ENCODE peak calls at places on chromosomes 13 and 19, in nine cellular contexts. One of them, this sample, is unnamed.

GRCh38 chr19:13463296-13463695 is 43.0 kb downstream of the CACNA1A start:
- DNase-seq in dorsolateral prefrontal cortex: no peak
- DNase-seq in GM23338: peak; percentile 76
- DNase-seq in astrocyte of the spinal cord: peak; percentile 3
- DNase-seq in foreskin keratinocyte: no peak
- DNase-seq in omental fat pad: no peak
- DNase-seq in esophagus squamous epithelium: no peak
- DNase-seq in RWPE1: peak; percentile 58
- DNase-seq in colonic mucosa: no peak
- DNase-seq in this sample: peak; percentile 9

GRCh38 chr13:50707533-50708096 is 135.9 kb downstream of the DLEU7 start:
- DNase-seq in colonic mucosa: no peak
- DNase-seq in esophagus squamous epithelium: no peak
- DNase-seq in astrocyte of the spinal cord: no peak
- DNase-seq in omental fat pad: no peak
- DNase-seq in dorsolateral prefrontal cortex: no peak
- DNase-seq in foreskin keratinocyte: no peak
- DNase-seq in RWPE1: no peak
- DNase-seq in GM23338: no peak
- DNase-seq in this sample: no peak

GRCh38 chr13:29835280-29836061 is 14.9 kb downstream of the UBL3 start:
- DNase-seq in omental fat pad: no peak
- DNase-seq in foreskin keratinocyte: no peak
- DNase-seq in GM23338: peak; percentile 57
- DNase-seq in esophagus squamous epithelium: no peak
- DNase-seq in dorsolateral prefrontal cortex: no peak
- DNase-seq in colonic mucosa: no peak
- DNase-seq in RWPE1: no peak
- DNase-seq in astrocyte of the spinal cord: no peak
- DNase-seq in this sample: no peak

GRCh38 chr13:28031220-28031903 is 42.9 kb upstream of the URAD start:
- DNase-seq in RWPE1: no peak
- DNase-seq in astrocyte of the spinal cord: no peak
- DNase-seq in foreskin keratinocyte: no peak
- DNase-seq in GM23338: no peak
- DNase-seq in colonic mucosa: no peak
- DNase-seq in esophagus squamous epithelium: no peak
- DNase-seq in dorsolateral prefrontal cortex: peak; percentile 48
- DNase-seq in omental fat pad: no peak
- DNase-seq in this sample: no peak

GRCh38 chr13:64993514-64994164 is 2236.5 kb downstream of the PCDH9 start:
- DNase-seq in GM23338: no peak
- DNase-seq in esophagus squamous epithelium: no peak
- DNase-seq in foreskin keratinocyte: no peak
- DNase-seq in dorsolateral prefrontal cortex: no peak
- DNase-seq in colonic mucosa: no peak
- DNase-seq in omental fat pad: no peak
- DNase-seq in astrocyte of the spinal cord: no peak
- DNase-seq in RWPE1: no peak
- DNase-seq in this sample: no peak

GRCh38 chr19:5593245-5593962 is 25.7 kb upstream of the TINCR start:
- DNase-seq in astrocyte of the spinal cord: no peak
- DNase-seq in omental fat pad: no peak
- DNase-seq in colonic mucosa: no peak
- DNase-seq in esophagus squamous epithelium: no peak
- DNase-seq in foreskin keratinocyte: no peak
- DNase-seq in dorsolateral prefrontal cortex: peak; percentile 41
- DNase-seq in RWPE1: no peak
- DNase-seq in GM23338: no peak
- DNase-seq in this sample: no peak

GRCh38 chr19:33306853-33307792 is 4.8 kb upstream of the CEBPA start:
- DNase-seq in foreskin keratinocyte: no peak
- DNase-seq in dorsolateral prefrontal cortex: no peak
- DNase-seq in RWPE1: no peak
- DNase-seq in colonic mucosa: no peak
- DNase-seq in GM23338: no peak
- DNase-seq in astrocyte of the spinal cord: no peak
- DNase-seq in omental fat pad: no peak
- DNase-seq in esophagus squamous epithelium: no peak
- DNase-seq in this sample: no peak

GRCh38 chr19:50203281-50204080 is at the start of gene MYH14:
- DNase-seq in GM23338: peak; percentile 97
- DNase-seq in foreskin keratinocyte: no peak
- DNase-seq in RWPE1: peak; percentile 92
- DNase-seq in omental fat pad: peak; percentile 42
- DNase-seq in dorsolateral prefrontal cortex: peak; percentile 97
- DNase-seq in colonic mucosa: peak; percentile 91
- DNase-seq in esophagus squamous epithelium: no peak
- DNase-seq in astrocyte of the spinal cord: peak; percentile 9
- DNase-seq in this sample: peak; percentile 99

GRCh38 chr19:35120492-35120891 is 4.9 kb downstream of the FXYD3 start:
- DNase-seq in astrocyte of the spinal cord: peak; percentile 59
- DNase-seq in dorsolateral prefrontal cortex: no peak
- DNase-seq in esophagus squamous epithelium: no peak
- DNase-seq in colonic mucosa: peak; percentile 70
- DNase-seq in RWPE1: peak; percentile 93
- DNase-seq in omental fat pad: no peak
- DNase-seq in GM23338: no peak
- DNase-seq in foreskin keratinocyte: peak; percentile 97
- DNase-seq in this sample: peak; percentile 68

GRCh38 chr13:35292329-35292728 is 184.2 kb downstream of the MAB21L1 start:
- DNase-seq in RWPE1: no peak
- DNase-seq in omental fat pad: no peak
- DNase-seq in colonic mucosa: no peak
- DNase-seq in foreskin keratinocyte: no peak
- DNase-seq in GM23338: no peak
- DNase-seq in astrocyte of the spinal cord: no peak
- DNase-seq in esophagus squamous epithelium: no peak
- DNase-seq in dorsolateral prefrontal cortex: no peak
- DNase-seq in this sample: no peak

GRCh38 chr19:15124572-15125231 is 17.5 kb downstream of the SYDE1 start:
- DNase-seq in colonic mucosa: peak; percentile 74
- DNase-seq in omental fat pad: no peak
- DNase-seq in astrocyte of the spinal cord: no peak
- DNase-seq in GM23338: peak; percentile 87
- DNase-seq in foreskin keratinocyte: peak; percentile 20
- DNase-seq in esophagus squamous epithelium: no peak
- DNase-seq in RWPE1: no peak
- DNase-seq in dorsolateral prefrontal cortex: no peak
- DNase-seq in this sample: peak; percentile 6

GRCh38 chr19:39390460-39390758 is 497 bp downstream of the PAF1 start:
- DNase-seq in GM23338: no peak
- DNase-seq in esophagus squamous epithelium: no peak
- DNase-seq in colonic mucosa: peak; percentile 77
- DNase-seq in astrocyte of the spinal cord: no peak
- DNase-seq in RWPE1: peak; percentile 86
- DNase-seq in foreskin keratinocyte: no peak
- DNase-seq in omental fat pad: no peak
- DNase-seq in dorsolateral prefrontal cortex: no peak
- DNase-seq in this sample: no peak

GRCh38 chr13:88919970-88920628 is 1248.9 kb downstream of the SLITRK5 start:
- DNase-seq in omental fat pad: no peak
- DNase-seq in foreskin keratinocyte: no peak
- DNase-seq in RWPE1: no peak
- DNase-seq in GM23338: no peak
- DNase-seq in colonic mucosa: no peak
- DNase-seq in dorsolateral prefrontal cortex: no peak
- DNase-seq in esophagus squamous epithelium: no peak
- DNase-seq in astrocyte of the spinal cord: no peak
- DNase-seq in this sample: no peak

GRCh38 chr13:99987180-99988047 is 5.8 kb downstream of the ZIC2 start:
- DNase-seq in astrocyte of the spinal cord: peak; percentile 42
- DNase-seq in esophagus squamous epithelium: no peak
- DNase-seq in RWPE1: no peak
- DNase-seq in GM23338: peak; percentile 40
- DNase-seq in dorsolateral prefrontal cortex: no peak
- DNase-seq in colonic mucosa: no peak
- DNase-seq in omental fat pad: no peak
- DNase-seq in foreskin keratinocyte: no peak
- DNase-seq in this sample: no peak

GRCh38 chr19:18384775-18385174 is 1.2 kb upstream of the GDF15 start:
- DNase-seq in dorsolateral prefrontal cortex: no peak
- DNase-seq in colonic mucosa: no peak
- DNase-seq in esophagus squamous epithelium: no peak
- DNase-seq in omental fat pad: no peak
- DNase-seq in foreskin keratinocyte: no peak
- DNase-seq in GM23338: no peak
- DNase-seq in astrocyte of the spinal cord: no peak
- DNase-seq in RWPE1: no peak
- DNase-seq in this sample: no peak
- TF ChIP-seq CTCF in dorsolateral prefrontal cortex: no peak
- TF ChIP-seq CTCF in colonic mucosa: no peak
- TF ChIP-seq CTCF in esophagus squamous epithelium: no peak
- TF ChIP-seq CTCF in omental fat pad: no peak
- TF ChIP-seq CTCF in foreskin keratinocyte: no peak
- TF ChIP-seq CTCF in GM23338: no peak
- TF ChIP-seq CTCF in astrocyte of the spinal cord: no peak
- TF ChIP-seq CTCF in RWPE1: no peak
- TF ChIP-seq CTCF in this sample: no peak

GRCh38 chr19:48646192-48646911 is 365 bp upstream of the CA11 start:
- DNase-seq in foreskin keratinocyte: peak; percentile 71
- DNase-seq in RWPE1: peak; percentile 88
- DNase-seq in GM23338: peak; percentile 99
- DNase-seq in omental fat pad: peak; percentile 83
- DNase-seq in esophagus squamous epithelium: no peak
- DNase-seq in colonic mucosa: peak; percentile 89
- DNase-seq in dorsolateral prefrontal cortex: peak; percentile 93
- DNase-seq in astrocyte of the spinal cord: peak; percentile 80
- DNase-seq in this sample: peak; percentile 94
- TF ChIP-seq CTCF in foreskin keratinocyte: peak; percentile 96
- TF ChIP-seq CTCF in RWPE1: peak; percentile 88
- TF ChIP-seq CTCF in GM23338: peak; percentile 80
- TF ChIP-seq CTCF in omental fat pad: peak; percentile 36
- TF ChIP-seq CTCF in esophagus squamous epithelium: peak; percentile 92
- TF ChIP-seq CTCF in colonic mucosa: peak; percentile 84
- TF ChIP-seq CTCF in dorsolateral prefrontal cortex: peak; percentile 98
- TF ChIP-seq CTCF in astrocyte of the spinal cord: peak; percentile 88
- TF ChIP-seq CTCF in this sample: peak; percentile 91

GRCh38 chr19:38359242-38360021 is 14.9 kb upstream of the PSMD8 start:
- DNase-seq in dorsolateral prefrontal cortex: no peak
- DNase-seq in GM23338: no peak
- DNase-seq in omental fat pad: no peak
- DNase-seq in colonic mucosa: no peak
- DNase-seq in astrocyte of the spinal cord: no peak
- DNase-seq in RWPE1: no peak
- DNase-seq in esophagus squamous epithelium: no peak
- DNase-seq in foreskin keratinocyte: no peak
- DNase-seq in this sample: no peak

GRCh38 chr19:38360351-38360750 is 14.0 kb upstream of the PSMD8 start:
- DNase-seq in dorsolateral prefrontal cortex: no peak
- DNase-seq in colonic mucosa: no peak
- DNase-seq in RWPE1: no peak
- DNase-seq in astrocyte of the spinal cord: no peak
- DNase-seq in GM23338: no peak
- DNase-seq in omental fat pad: no peak
- DNase-seq in foreskin keratinocyte: no peak
- DNase-seq in esophagus squamous epithelium: no peak
- DNase-seq in this sample: no peak

GRCh38 chr19:38362076-38362945 is 12.1 kb upstream of the PSMD8 start:
- DNase-seq in astrocyte of the spinal cord: peak; percentile 47
- DNase-seq in RWPE1: peak; percentile 77
- DNase-seq in omental fat pad: peak; percentile 75
- DNase-seq in esophagus squamous epithelium: peak; percentile 39
- DNase-seq in GM23338: peak; percentile 97
- DNase-seq in foreskin keratinocyte: peak; percentile 83
- DNase-seq in colonic mucosa: peak; percentile 95
- DNase-seq in dorsolateral prefrontal cortex: peak; percentile 54
- DNase-seq in this sample: peak; percentile 81

GRCh38 chr19:38360839-38361631 is 13.3 kb upstream of the PSMD8 start:
- DNase-seq in omental fat pad: no peak
- DNase-seq in RWPE1: no peak
- DNase-seq in dorsolateral prefrontal cortex: no peak
- DNase-seq in colonic mucosa: no peak
- DNase-seq in foreskin keratinocyte: no peak
- DNase-seq in astrocyte of the spinal cord: no peak
- DNase-seq in esophagus squamous epithelium: no peak
- DNase-seq in GM23338: no peak
- DNase-seq in this sample: no peak

DNA sequence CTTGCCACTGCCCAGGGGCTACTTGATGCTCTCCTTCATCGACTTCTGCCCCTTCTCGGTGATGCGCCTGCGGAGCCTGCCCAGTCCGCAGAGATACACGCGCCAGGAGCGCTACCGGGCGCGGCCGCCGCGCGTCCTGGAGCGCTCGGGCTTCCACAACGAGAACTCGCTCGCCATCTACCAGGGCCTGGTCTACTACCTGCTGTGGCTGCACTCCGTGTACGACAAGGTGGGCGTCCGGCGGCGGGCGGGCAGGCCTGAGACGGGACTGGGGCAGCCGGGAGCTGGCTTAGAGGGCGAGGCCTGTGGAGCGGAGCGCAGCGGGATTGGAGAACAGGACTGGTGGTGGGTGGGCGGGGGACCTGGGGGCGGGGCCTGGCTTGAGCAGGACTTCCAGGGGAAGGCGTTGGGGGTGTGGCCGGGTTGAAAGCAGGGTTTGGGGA is 12.7 kb upstream of the PSMD8 start:
- DNase-seq in dorsolateral prefrontal cortex: peak; percentile 77
- DNase-seq in foreskin keratinocyte: peak; percentile 81
- DNase-seq in omental fat pad: no peak
- DNase-seq in esophagus squamous epithelium: peak; percentile 27
- DNase-seq in colonic mucosa: peak; percentile 84
- DNase-seq in RWPE1: peak; percentile 88
- DNase-seq in GM23338: peak; percentile 99
- DNase-seq in astrocyte of the spinal cord: peak; percentile 70
- DNase-seq in this sample: peak; percentile 88
- TF ChIP-seq CTCF in dorsolateral prefrontal cortex: no peak
- TF ChIP-seq CTCF in foreskin keratinocyte: peak; percentile 36
- TF ChIP-seq CTCF in omental fat pad: no peak
- TF ChIP-seq CTCF in esophagus squamous epithelium: peak; percentile 47
- TF ChIP-seq CTCF in colonic mucosa: no peak
- TF ChIP-seq CTCF in RWPE1: no peak
- TF ChIP-seq CTCF in GM23338: no peak
- TF ChIP-seq CTCF in astrocyte of the spinal cord: peak; percentile 14
- TF ChIP-seq CTCF in this sample: peak; percentile 27

GRCh38 chr19:2949939-2950285 is 5.1 kb upstream of the ZNF77 start:
- DNase-seq in GM23338: peak; percentile 65
- DNase-seq in omental fat pad: no peak
- DNase-seq in esophagus squamous epithelium: no peak
- DNase-seq in astrocyte of the spinal cord: peak; percentile 19
- DNase-seq in RWPE1: peak; percentile 25
- DNase-seq in foreskin keratinocyte: no peak
- DNase-seq in colonic mucosa: no peak
- DNase-seq in dorsolateral prefrontal cortex: no peak
- DNase-seq in this sample: peak; percentile 19

GRCh38 chr19:2942928-2943640 is 1.7 kb downstream of the ZNF77 start:
- DNase-seq in dorsolateral prefrontal cortex: no peak
- DNase-seq in colonic mucosa: no peak
- DNase-seq in RWPE1: no peak
- DNase-seq in GM23338: no peak
- DNase-seq in astrocyte of the spinal cord: no peak
- DNase-seq in esophagus squamous epithelium: no peak
- DNase-seq in omental fat pad: no peak
- DNase-seq in foreskin keratinocyte: no peak
- DNase-seq in this sample: no peak

GRCh38 chr19:2945575-2946184 is 909 bp upstream of the ZNF77 start:
- DNase-seq in esophagus squamous epithelium: no peak
- DNase-seq in RWPE1: no peak
- DNase-seq in colonic mucosa: no peak
- DNase-seq in GM23338: no peak
- DNase-seq in foreskin keratinocyte: no peak
- DNase-seq in astrocyte of the spinal cord: no peak
- DNase-seq in dorsolateral prefrontal cortex: no peak
- DNase-seq in omental fat pad: no peak
- DNase-seq in this sample: no peak

GRCh38 chr19:2944403-2944774 is 382 bp downstream of the ZNF77 start:
- DNase-seq in colonic mucosa: no peak
- DNase-seq in RWPE1: no peak
- DNase-seq in omental fat pad: no peak
- DNase-seq in astrocyte of the spinal cord: no peak
- DNase-seq in foreskin keratinocyte: no peak
- DNase-seq in esophagus squamous epithelium: no peak
- DNase-seq in GM23338: no peak
- DNase-seq in dorsolateral prefrontal cortex: no peak
- DNase-seq in this sample: no peak

GRCh38 chr19:2944775-2945574 is at the start of gene ZNF77:
- DNase-seq in esophagus squamous epithelium: peak; percentile 92
- DNase-seq in RWPE1: peak; percentile 100
- DNase-seq in GM23338: peak; percentile 100
- DNase-seq in omental fat pad: peak; percentile 99
- DNase-seq in dorsolateral prefrontal cortex: peak; percentile 99
- DNase-seq in foreskin keratinocyte: peak; percentile 98
- DNase-seq in colonic mucosa: peak; percentile 100
- DNase-seq in astrocyte of the spinal cord: peak; percentile 99
- DNase-seq in this sample: peak; percentile 96
- TF ChIP-seq CTCF in esophagus squamous epithelium: peak; percentile 49
- TF ChIP-seq CTCF in RWPE1: no peak
- TF ChIP-seq CTCF in GM23338: no peak
- TF ChIP-seq CTCF in omental fat pad: no peak
- TF ChIP-seq CTCF in dorsolateral prefrontal cortex: no peak
- TF ChIP-seq CTCF in foreskin keratinocyte: no peak
- TF ChIP-seq CTCF in colonic mucosa: no peak
- TF ChIP-seq CTCF in astrocyte of the spinal cord: no peak
- TF ChIP-seq CTCF in this sample: no peak